ENCODE peak calls at places on chromosomes 6 and 20, in four cellular contexts. J, Q, T and O are unnamed samples.

GRCh38 chr6:53347921-53348435 is 772 bp downstream of the ELOVL5 start:
- DNase-seq in J (peak; percentile 59), T (peak; percentile 85), Q (peak; percentile 71), O (peak; percentile 42)

GRCh38 chr20:8221887-8222419 is 89.9 kb downstream of the PLCB1 start:
- DNase-seq in J (no peak), Q (no peak), T (no peak), O (no peak)

GRCh38 chr6:113184736-113185135 is 672.4 kb upstream of the MARCKS start:
- DNase-seq in Q (no peak), J (no peak), T (peak; percentile 82), O (no peak)

GRCh38 chr20:38127011-38127621 is 38.0 kb downstream of the TGM2 start:
- DNase-seq in Q (no peak), T (peak; percentile 72), J (no peak), O (no peak)

GRCh38 chr6:47492355-47492754 is 14.8 kb downstream of the CD2AP start:
- DNase-seq in Q (no peak), J (no peak), T (no peak), O (no peak)

GRCh38 chr6:3575166-3575565 is 118.3 kb upstream of the SLC22A23 start:
- DNase-seq in Q (no peak), T (no peak), J (no peak), O (no peak)

GRCh38 chr6:25346064-25346463 is 66.9 kb downstream of the CARMIL1 start:
- DNase-seq in J (no peak), T (no peak), Q (peak; percentile 30), O (no peak)

GRCh38 chr6:42030585-42031506 is 19.5 kb upstream of the TAF8 start:
- DNase-seq in J (no peak), T (peak; percentile 76), Q (peak; percentile 66), O (no peak)

GRCh38 chr20:29873946-29874345 is 1383.5 kb upstream of the DEFB115 start:
- DNase-seq in Q (peak; percentile 70), T (no peak), J (peak; percentile 21), O (no peak)

GRCh38 chr6:17816921-17817611 is 110.3 kb upstream of the NUP153 start:
- DNase-seq in T (no peak), Q (no peak), J (no peak), O (no peak)

GRCh38 chr6:8195714-8196104 is 93.4 kb upstream of the EEF1E1 start:
- DNase-seq in J (no peak), Q (no peak), T (no peak), O (no peak)

GRCh38 chr20:58669287-58670006 is 18.4 kb downstream of the STX16 start:
- DNase-seq in J (no peak), T (no peak), Q (peak; percentile 94), O (no peak)

GRCh38 chr20:12201289-12201991 is 283.7 kb downstream of the BTBD3 start:
- DNase-seq in J (no peak), Q (no peak), T (peak; percentile 8), O (no peak)

GRCh38 chr6:70163795-70164194 is 139.1 kb downstream of the COL9A1 start:
- DNase-seq in Q (no peak), T (no peak), J (no peak), O (no peak)

GRCh38 chr6:109766167-109766566 is 75.1 kb downstream of the FIG4 start:
- DNase-seq in Q (no peak), T (no peak), J (no peak), O (no peak)

GRCh38 chr6:145199961-145200360 is 535.4 kb downstream of the EPM2A start:
- DNase-seq in Q (no peak), T (no peak), J (no peak), O (no peak)

GRCh38 chr20:2340136-2340535 is 40.6 kb upstream of the TGM6 start:
- DNase-seq in J (no peak), T (no peak), Q (no peak), O (no peak)

GRCh38 chr6:56902551-56903464 is 52.1 kb upstream of the BEND6 start:
- DNase-seq in T (peak; percentile 9), Q (peak; percentile 68), J (no peak), O (no peak)

GRCh38 chr6:50975216-50975615 is 156.5 kb downstream of the TFAP2B start:
- DNase-seq in T (no peak), J (no peak), Q (no peak), O (no peak)

GRCh38 chr6:43966374-43966658 is 160.9 kb downstream of the MRPL14 start:
- DNase-seq in Q (no peak), T (no peak), J (no peak), O (no peak)

GRCh38 chr20:38231786-38232130 is 28.8 kb downstream of the KIAA1755 start:
- DNase-seq in T (peak; percentile 43), Q (no peak), J (no peak), O (no peak)

GRCh38 chr6:43420012-43420411 is 7.3 kb upstream of the ABCC10 start:
- DNase-seq in Q (no peak), J (no peak), T (no peak), O (no peak)

GRCh38 chr20:856361-856775 is 22.9 kb downstream of the FAM110A start:
- DNase-seq in Q (no peak), J (no peak), T (no peak), O (no peak)

GRCh38 chr6:23635150-23635549 is 490.9 kb upstream of the NRSN1 start:
- DNase-seq in T (no peak), J (no peak), Q (no peak), O (no peak)

GRCh38 chr6:136038531-136038930 is 187.0 kb downstream of the PDE7B start:
- DNase-seq in J (no peak), T (no peak), Q (no peak), O (no peak)

GRCh38 chr20:45892049-45892816 is 1.1 kb downstream of the CTSA start:
- DNase-seq in J (no peak), T (no peak), Q (peak; percentile 21), O (no peak)

GRCh38 chr6:5638666-5639065 is 368.1 kb downstream of the NRN1 start:
- DNase-seq in Q (no peak), T (peak; percentile 59), J (no peak), O (no peak)

GRCh38 chr6:57216235-57217101 is 5.6 kb downstream of the RAB23 start:
- DNase-seq in T (no peak), Q (no peak), J (no peak), O (no peak)

GRCh38 chr6:47153066-47153755 is 111.1 kb upstream of the ADGRF1 start:
- DNase-seq in T (no peak), J (no peak), Q (peak; percentile 17), O (no peak)

GRCh38 chr6:30686908-30687658 is 638 bp upstream of the PPP1R18 start:
- DNase-seq in T (peak; percentile 96), J (peak; percentile 86), Q (peak; percentile 84), O (peak; percentile 65)

GRCh38 chr20:44576297-44576696 is 6.1 kb upstream of the PKIG start:
- DNase-seq in J (no peak), Q (peak; percentile 40), T (peak; percentile 52), O (no peak)

GRCh38 chr6:13488896-13489237 is 1.5 kb upstream of the GFOD1 start:
- DNase-seq in Q (no peak), T (no peak), J (no peak), O (no peak)

GRCh38 chr20:9068896-9069663 is at the start of gene PLCB4:
- DNase-seq in Q (peak; percentile 56), T (peak; percentile 51), J (peak; percentile 45), O (peak; percentile 47)

GRCh38 chr20:38152175-38153010 is 12.7 kb downstream of the TGM2 start:
- DNase-seq in T (peak; percentile 91), Q (peak; percentile 31), J (no peak), O (no peak)

GRCh38 chr20:53884859-53885654 is 185.3 kb downstream of the BCAS1 start:
- DNase-seq in Q (no peak), T (no peak), J (no peak), O (no peak)

GRCh38 chr6:41462980-41463930 is 82.9 kb upstream of the FOXP4 start:
- DNase-seq in T (peak; percentile 74), Q (peak; percentile 59), J (peak; percentile 45), O (peak; percentile 54)

GRCh38 chr6:101114703-101115102 is 233.6 kb upstream of the ASCC3 start:
- DNase-seq in Q (peak; percentile 49), J (peak; percentile 22), T (peak; percentile 10), O (no peak)
- TF ChIP-seq CTCF in Q (peak; percentile 60), J (peak; percentile 76), T (peak; percentile 61), O (peak; percentile 60)

DNA sequence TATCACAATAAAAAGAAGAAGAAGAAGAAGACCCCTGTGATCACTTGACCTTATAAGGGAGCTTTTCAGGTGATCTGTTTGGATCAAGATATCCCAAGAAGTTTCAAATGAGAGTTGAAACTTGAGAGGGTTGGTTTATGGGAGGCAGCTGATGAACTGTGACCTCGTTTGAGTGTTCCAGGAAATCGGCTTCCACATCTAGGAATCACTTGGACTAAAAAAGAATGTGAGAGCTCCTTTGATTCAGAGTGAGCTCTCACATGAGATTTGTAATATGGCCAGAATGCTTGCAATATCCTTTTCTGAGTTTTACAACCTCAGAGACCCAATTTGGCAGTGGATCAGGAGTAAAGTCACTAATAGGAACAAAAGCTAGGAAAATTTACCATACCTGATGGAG is 228.1 kb downstream of the ATXN1 start:
- DNase-seq in Q (no peak), T (no peak), J (no peak), O (no peak)
- TF ChIP-seq CTCF in Q (no peak), T (no peak), J (no peak), O (no peak)

DNA sequence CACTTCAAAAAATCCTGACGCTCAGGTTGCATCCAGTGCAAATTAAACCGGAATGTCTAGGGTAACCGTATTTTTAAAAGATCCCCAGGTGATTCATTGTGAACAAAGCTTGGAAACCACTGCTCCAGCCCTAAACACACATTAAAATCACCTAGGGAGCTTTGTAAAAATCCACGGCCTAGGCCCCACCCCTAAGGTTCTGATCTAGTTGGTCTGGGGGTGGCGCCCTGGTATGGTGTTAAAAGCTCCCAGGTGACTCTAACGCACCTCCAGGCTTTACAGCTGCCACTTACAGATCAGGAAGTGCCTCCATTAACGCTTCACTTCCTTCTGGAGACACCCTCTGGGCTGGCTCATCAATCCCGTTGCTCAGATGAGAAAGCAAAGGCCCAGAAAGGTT is 92.2 kb downstream of the GRM4 start:
- DNase-seq in Q (peak; percentile 59), J (no peak), T (no peak), O (no peak)
- TF ChIP-seq CTCF in Q (no peak), J (no peak), T (no peak), O (no peak)

DNA sequence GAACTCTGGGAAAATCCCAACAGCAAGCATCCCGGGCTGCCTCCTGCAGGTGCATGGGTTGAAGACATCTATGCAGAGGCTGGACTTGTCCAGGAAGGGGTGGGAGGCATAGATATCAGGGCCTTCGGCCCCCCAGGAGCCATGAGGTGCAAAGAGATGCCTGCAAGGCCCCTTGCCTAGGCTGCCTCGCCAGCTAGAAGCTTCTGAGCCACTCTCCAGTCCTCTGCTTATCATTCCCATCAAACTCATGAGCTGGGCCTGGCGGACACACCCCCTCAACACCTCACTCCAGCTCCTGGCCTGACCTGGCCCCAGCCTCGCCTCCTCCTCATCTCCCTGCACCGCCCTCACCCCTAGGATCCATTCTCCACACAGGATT is 152.4 kb upstream of the PTPN1 start:
- DNase-seq in T (no peak), J (no peak), Q (no peak), O (no peak)
- TF ChIP-seq CTCF in T (no peak), J (no peak), Q (no peak), O (no peak)

GRCh38 chr6:167350731-167351655 is 26.1 kb downstream of the TTLL2 start:
- DNase-seq in J (peak; percentile 93), Q (peak; percentile 96), T (peak; percentile 52), O (peak; percentile 80)
- TF ChIP-seq CTCF in J (peak; percentile 91), Q (peak; percentile 81), T (peak; percentile 74), O (peak; percentile 82)